ENCODE peak calls at places on chromosomes 7 and 10, in four cellular contexts. Q is choroid plexus epithelial cell, N is PC-3, F is left ventricle myocardium inferior. G is an unnamed sample.

GRCh38 chr10:59585046-59585700 is 124.5 kb downstream of the SLC16A9 start:
- DNase-seq in Q (no peak), F (no peak), N (peak), G (no peak)

GRCh38 chr7:135253851-135254815 is 20.5 kb downstream of the STRA8 start:
- DNase-seq in F (peak), N (peak), Q (peak), G (peak)

GRCh38 chr10:80158598-80159127 is 26.1 kb downstream of the PLAC9 start:
- DNase-seq in F (peak), N (peak), Q (peak), G (peak)

GRCh38 chr10:47322300-47323061 is at the start of gene GDF2:
- DNase-seq in Q (no peak), N (no peak), F (no peak), G (no peak)

GRCh38 chr7:149785983-149786382 is 12.6 kb upstream of the ZNF467 start:
- DNase-seq in Q (no peak), N (no peak), F (no peak), G (no peak)

GRCh38 chr10:130659528-130659927 is 523.3 kb downstream of the GLRX3 start:
- DNase-seq in F (no peak), N (no peak), Q (no peak), G (no peak)

GRCh38 chr10:117544729-117545140 is 2.2 kb downstream of the EMX2 start:
- DNase-seq in F (no peak), Q (no peak), N (no peak), G (no peak)

GRCh38 chr7:100372256-100372655 is 1.0 kb upstream of the PILRA start:
- DNase-seq in N (no peak), F (no peak), Q (peak), G (peak)

GRCh38 chr10:36666451-36666850 is 458.9 kb upstream of the ANKRD30A start:
- DNase-seq in F (no peak), N (no peak), Q (peak), G (no peak)

GRCh38 chr7:80243425-80243824 is 108.8 kb downstream of the GNAI1 start:
- DNase-seq in Q (peak), F (no peak), N (no peak), G (peak)

GRCh38 chr10:109025187-109025586 is 898.1 kb downstream of the XPNPEP1 start:
- DNase-seq in F (no peak), N (no peak), Q (no peak), G (no peak)

GRCh38 chr7:149245244-149245643 is 5.8 kb downstream of the ZNF212 start:
- DNase-seq in N (peak), Q (no peak), F (no peak), G (peak)

GRCh38 chr7:45021604-45022296 is 21.7 kb downstream of the CCM2 start:
- DNase-seq in N (no peak), F (no peak), Q (peak), G (peak)

GRCh38 chr10:113067516-113067915 is 117.5 kb downstream of the TCF7L2 start:
- DNase-seq in N (no peak), Q (no peak), F (no peak), G (no peak)

GRCh38 chr10:7196284-7196683 is 214.6 kb downstream of the SFMBT2 start:
- DNase-seq in Q (no peak), N (no peak), F (no peak), G (no peak)

GRCh38 chr10:7192831-7193348 is 217.9 kb downstream of the SFMBT2 start:
- DNase-seq in N (no peak), F (no peak), Q (no peak), G (no peak)

GRCh38 chr10:7194571-7194970 is 216.3 kb downstream of the SFMBT2 start:
- DNase-seq in F (no peak), Q (no peak), N (no peak), G (no peak)

GRCh38 chr10:7193369-7193768 is 217.5 kb downstream of the SFMBT2 start:
- DNase-seq in N (no peak), Q (no peak), F (no peak), G (no peak)

DNA sequence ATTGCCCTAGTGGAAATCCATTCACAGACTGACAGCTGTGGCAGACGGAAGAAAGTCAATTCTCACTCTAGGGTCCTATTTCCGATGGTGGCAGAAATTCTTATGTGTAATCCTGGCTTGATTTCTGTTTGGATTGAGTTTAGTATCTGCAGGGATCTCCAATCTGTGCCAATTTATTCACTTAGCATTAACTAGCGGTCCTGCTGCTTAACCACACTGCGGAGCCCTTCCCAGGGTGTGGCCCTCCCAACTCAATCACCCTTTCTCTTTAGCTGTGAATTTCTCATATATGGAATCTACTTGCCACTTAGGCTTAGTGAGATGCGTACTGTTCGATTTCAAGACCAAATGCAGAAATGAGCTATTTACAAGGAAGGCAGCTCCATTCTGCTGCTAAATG is 215.7 kb downstream of the SFMBT2 start:
- DNase-seq in N (no peak), F (no peak), Q (no peak), G (no peak)
- H3K4me3 ChIP-seq in N (no peak), F (no peak), Q (no peak), G (no peak)

GRCh38 chr10:81838950-81839349 is 36.0 kb upstream of the NRG3 start:
- DNase-seq in Q (peak), N (no peak), F (no peak), G (no peak)
- TF ChIP-seq CTCF in Q (peak), N (no peak), F (no peak), G (peak)

DNA sequence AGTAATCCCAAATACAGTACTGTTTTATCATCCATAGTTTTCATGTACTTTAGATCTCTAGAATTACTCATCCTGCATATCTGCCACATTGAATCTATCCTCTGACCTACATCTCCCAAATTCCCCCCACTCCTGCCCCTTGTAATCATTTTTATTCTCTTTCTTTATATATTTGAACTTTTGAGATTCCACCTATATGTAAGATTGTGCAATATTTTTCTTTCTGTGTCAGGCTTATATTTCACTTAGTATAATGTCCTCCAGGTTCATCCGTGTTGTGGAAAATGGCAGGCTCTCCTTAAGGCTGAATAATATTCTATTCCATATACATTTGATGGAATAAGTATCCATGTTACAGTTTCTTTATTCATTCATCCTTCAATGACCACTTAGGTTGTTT is 640.4 kb downstream of the POM121L12 start:
- DNase-seq in N (no peak), Q (no peak), F (no peak), G (no peak)
- H3K4me3 ChIP-seq in N (no peak), Q (no peak), F (no peak), G (no peak)

GRCh38 chr10:51937736-51938135 is 238.3 kb upstream of the CSTF2T start:
- DNase-seq in F (no peak), Q (peak), N (no peak), G (peak)

GRCh38 chr10:51934373-51934772 is 235.0 kb upstream of the CSTF2T start:
- DNase-seq in F (no peak), N (no peak), Q (no peak), G (no peak)

GRCh38 chr10:51932530-51932929 is 233.1 kb upstream of the CSTF2T start:
- DNase-seq in N (no peak), F (no peak), Q (no peak), G (no peak)

DNA sequence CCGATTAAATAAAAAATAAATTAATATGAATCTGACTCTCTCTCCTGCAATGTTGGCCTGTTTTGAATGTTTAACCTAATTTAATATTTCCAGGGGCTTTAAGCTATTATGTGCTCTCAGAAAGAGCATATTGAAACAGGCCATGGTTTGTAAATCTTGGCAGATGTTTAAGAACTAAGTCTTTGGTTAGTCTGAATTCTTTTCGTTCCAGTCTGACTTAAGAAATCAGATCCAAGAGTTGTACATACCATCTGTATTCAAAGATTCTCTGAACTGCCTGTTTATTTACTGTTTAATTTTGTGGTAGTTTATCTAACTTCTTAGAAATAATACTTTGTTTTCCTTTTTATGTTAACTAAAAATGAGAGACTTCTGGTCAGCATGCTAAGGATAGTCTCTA is 237.9 kb upstream of the CSTF2T start:
- DNase-seq in N (no peak), F (no peak), Q (peak), G (peak)
- TF ChIP-seq CTCF in N (no peak), F (no peak), Q (no peak), G (no peak)

GRCh38 chr7:28192786-28193581 is 12.4 kb upstream of the JAZF1 start:
- DNase-seq in N (no peak), F (no peak), Q (no peak), G (peak)

GRCh38 chr7:28200598-28200997 is 20.0 kb upstream of the JAZF1 start:
- DNase-seq in Q (no peak), N (no peak), F (no peak), G (no peak)

GRCh38 chr7:28191751-28192150 is 11.2 kb upstream of the JAZF1 start:
- DNase-seq in N (no peak), F (no peak), Q (no peak), G (no peak)

GRCh38 chr7:28190077-28190476 is 9.5 kb upstream of the JAZF1 start:
- DNase-seq in Q (peak), N (no peak), F (no peak), G (no peak)

DNA sequence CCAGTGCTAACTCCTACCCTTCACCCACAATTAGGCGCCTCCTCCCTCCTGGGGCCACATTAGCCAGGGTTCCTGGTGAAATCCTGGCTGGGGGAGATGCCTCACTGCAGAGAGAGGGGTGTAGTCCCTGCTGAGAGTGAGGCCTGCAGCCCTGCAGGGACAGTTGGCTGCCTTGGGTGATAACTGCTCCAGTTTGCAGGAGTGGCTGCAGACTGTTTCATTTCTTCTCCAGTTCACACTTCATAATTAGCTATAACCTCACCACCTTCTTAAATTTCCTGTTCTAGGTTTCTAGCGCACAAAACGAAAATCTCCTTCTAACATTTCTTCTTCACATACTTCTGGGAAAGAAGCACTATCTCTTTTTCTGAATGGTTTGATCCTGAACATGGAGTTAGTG is 15.3 kb upstream of the JAZF1 start:
- DNase-seq in Q (no peak), F (no peak), N (no peak), G (no peak)
- H3K4me3 ChIP-seq in Q (no peak), F (no peak), N (no peak), G (no peak)

G was measured in cardiac fibroblast.